ENCODE peak calls at places on chromosome X, in nine cellular contexts. One of them, this sample, is unnamed.

GRCh38 chrX:134660627-134661026 is 2.4 kb upstream of the PLAC1 start:
- DNase-seq in PC-3: no peak
- DNase-seq in hepatocyte: no peak
- DNase-seq in neural progenitor cell: no peak
- DNase-seq in HCT116: no peak
- DNase-seq in SK-N-SH: no peak
- DNase-seq in GM23338: no peak
- DNase-seq in MM.1S: no peak
- DNase-seq in GM23248: peak
- DNase-seq in this sample: no peak

GRCh38 chrX:30888526-30889146 is 418 bp downstream of the TAB3 start:
- DNase-seq in GM23248: peak
- DNase-seq in hepatocyte: peak
- DNase-seq in GM23338: peak
- DNase-seq in MM.1S: no peak
- DNase-seq in SK-N-SH: no peak
- DNase-seq in neural progenitor cell: no peak
- DNase-seq in HCT116: no peak
- DNase-seq in PC-3: no peak
- DNase-seq in this sample: no peak

GRCh38 chrX:6225307-6226052 is 3.2 kb downstream of the NLGN4X start:
- DNase-seq in PC-3: no peak
- DNase-seq in neural progenitor cell: peak
- DNase-seq in MM.1S: no peak
- DNase-seq in GM23248: no peak
- DNase-seq in HCT116: no peak
- DNase-seq in GM23338: peak
- DNase-seq in SK-N-SH: peak
- DNase-seq in hepatocyte: no peak
- DNase-seq in this sample: no peak

GRCh38 chrX:13430136-13430827 is 110.4 kb upstream of the ATXN3L start:
- DNase-seq in HCT116: no peak
- DNase-seq in GM23338: no peak
- DNase-seq in PC-3: no peak
- DNase-seq in hepatocyte: no peak
- DNase-seq in neural progenitor cell: no peak
- DNase-seq in GM23248: peak
- DNase-seq in MM.1S: no peak
- DNase-seq in SK-N-SH: no peak
- DNase-seq in this sample: no peak

GRCh38 chrX:34365482-34365881 is 233.4 kb upstream of the FAM47A start:
- DNase-seq in SK-N-SH: no peak
- DNase-seq in GM23248: peak
- DNase-seq in PC-3: peak
- DNase-seq in neural progenitor cell: peak
- DNase-seq in MM.1S: no peak
- DNase-seq in hepatocyte: peak
- DNase-seq in HCT116: no peak
- DNase-seq in GM23338: peak
- DNase-seq in this sample: no peak

GRCh38 chrX:134186362-134187121 is 50.4 kb upstream of the CCDC160 start:
- DNase-seq in SK-N-SH: no peak
- DNase-seq in MM.1S: peak
- DNase-seq in GM23248: no peak
- DNase-seq in hepatocyte: no peak
- DNase-seq in GM23338: no peak
- DNase-seq in HCT116: no peak
- DNase-seq in PC-3: peak
- DNase-seq in neural progenitor cell: peak
- DNase-seq in this sample: no peak

GRCh38 chrX:152642931-152643525 is 5.3 kb downstream of the GABRQ start:
- DNase-seq in PC-3: no peak
- DNase-seq in MM.1S: no peak
- DNase-seq in GM23248: no peak
- DNase-seq in SK-N-SH: no peak
- DNase-seq in hepatocyte: no peak
- DNase-seq in HCT116: no peak
- DNase-seq in GM23338: no peak
- DNase-seq in neural progenitor cell: no peak
- DNase-seq in this sample: no peak

GRCh38 chrX:104288961-104289360 is 34.2 kb upstream of the ESX1 start:
- DNase-seq in GM23248: peak
- DNase-seq in HCT116: no peak
- DNase-seq in neural progenitor cell: no peak
- DNase-seq in PC-3: no peak
- DNase-seq in hepatocyte: no peak
- DNase-seq in GM23338: no peak
- DNase-seq in MM.1S: no peak
- DNase-seq in SK-N-SH: no peak
- DNase-seq in this sample: no peak

DNA sequence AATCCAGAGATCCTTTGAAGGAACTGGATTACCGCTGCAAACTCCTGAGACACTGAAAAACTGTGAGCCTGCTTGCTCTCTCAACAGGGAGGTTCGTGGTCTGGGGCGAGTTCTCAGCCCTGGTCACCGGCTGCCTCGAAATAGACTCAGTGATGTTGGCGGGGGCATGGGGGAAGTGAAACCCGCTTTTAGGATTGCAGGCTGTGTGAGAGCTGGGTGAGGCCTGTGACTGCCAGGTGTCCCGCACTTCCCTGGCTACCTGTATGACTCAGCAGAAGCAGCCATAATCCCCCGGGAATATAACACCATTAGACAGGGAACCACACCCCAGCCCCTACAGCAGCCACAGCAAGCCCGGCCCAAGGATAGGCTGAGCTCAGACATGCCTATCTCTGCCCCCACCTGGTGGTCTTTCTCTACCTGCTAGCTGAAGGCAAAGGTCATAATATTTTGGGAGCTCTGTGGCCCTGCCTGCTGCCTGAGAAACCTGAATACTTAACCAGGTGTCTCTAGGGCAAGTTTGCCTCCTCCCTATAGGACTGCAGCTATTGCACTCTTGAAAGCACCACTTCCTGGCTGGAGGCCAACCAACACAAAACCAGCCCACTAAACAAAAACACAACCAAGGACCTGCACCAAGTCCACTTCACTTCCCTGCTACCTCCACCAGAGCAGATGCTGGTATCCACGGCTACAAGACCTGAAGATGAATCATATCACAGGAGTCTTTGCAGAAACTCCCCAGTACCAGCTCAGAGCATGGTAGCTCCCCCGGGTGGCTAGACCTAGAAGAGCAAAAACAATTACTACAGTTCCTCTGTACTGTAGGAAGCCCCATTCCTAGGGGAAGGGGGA is 202.0 kb downstream of the RRAGB start:
- DNase-seq in HCT116: no peak
- DNase-seq in hepatocyte: no peak
- DNase-seq in PC-3: peak
- DNase-seq in neural progenitor cell: no peak
- DNase-seq in MM.1S: peak
- DNase-seq in GM23338: peak
- DNase-seq in GM23248: no peak
- DNase-seq in SK-N-SH: no peak
- DNase-seq in this sample: peak
- TF ChIP-seq EZH2phosphoT487 in HCT116: no peak
- TF ChIP-seq EZH2phosphoT487 in hepatocyte: no peak
- TF ChIP-seq EZH2phosphoT487 in PC-3: no peak
- TF ChIP-seq EZH2phosphoT487 in neural progenitor cell: no peak
- TF ChIP-seq EZH2phosphoT487 in MM.1S: no peak
- TF ChIP-seq EZH2phosphoT487 in GM23338: no peak
- TF ChIP-seq EZH2phosphoT487 in GM23248: no peak
- TF ChIP-seq EZH2phosphoT487 in SK-N-SH: no peak
- TF ChIP-seq EZH2phosphoT487 in this sample: no peak

GRCh38 chrX:107000013-107000515 is at the start of gene MORC4:
- DNase-seq in neural progenitor cell: peak
- DNase-seq in SK-N-SH: peak
- DNase-seq in hepatocyte: peak
- DNase-seq in GM23248: peak
- DNase-seq in HCT116: peak
- DNase-seq in PC-3: peak
- DNase-seq in MM.1S: peak
- DNase-seq in GM23338: peak
- DNase-seq in this sample: peak

GRCh38 chrX:106997611-106998010 is 2.4 kb downstream of the MORC4 start:
- DNase-seq in MM.1S: no peak
- DNase-seq in hepatocyte: no peak
- DNase-seq in PC-3: no peak
- DNase-seq in GM23338: no peak
- DNase-seq in HCT116: no peak
- DNase-seq in SK-N-SH: no peak
- DNase-seq in GM23248: no peak
- DNase-seq in neural progenitor cell: no peak
- DNase-seq in this sample: no peak

GRCh38 chrX:106995678-106996077 is 4.3 kb downstream of the MORC4 start:
- DNase-seq in SK-N-SH: no peak
- DNase-seq in GM23338: no peak
- DNase-seq in neural progenitor cell: no peak
- DNase-seq in hepatocyte: no peak
- DNase-seq in MM.1S: no peak
- DNase-seq in GM23248: no peak
- DNase-seq in PC-3: no peak
- DNase-seq in HCT116: no peak
- DNase-seq in this sample: no peak

DNA sequence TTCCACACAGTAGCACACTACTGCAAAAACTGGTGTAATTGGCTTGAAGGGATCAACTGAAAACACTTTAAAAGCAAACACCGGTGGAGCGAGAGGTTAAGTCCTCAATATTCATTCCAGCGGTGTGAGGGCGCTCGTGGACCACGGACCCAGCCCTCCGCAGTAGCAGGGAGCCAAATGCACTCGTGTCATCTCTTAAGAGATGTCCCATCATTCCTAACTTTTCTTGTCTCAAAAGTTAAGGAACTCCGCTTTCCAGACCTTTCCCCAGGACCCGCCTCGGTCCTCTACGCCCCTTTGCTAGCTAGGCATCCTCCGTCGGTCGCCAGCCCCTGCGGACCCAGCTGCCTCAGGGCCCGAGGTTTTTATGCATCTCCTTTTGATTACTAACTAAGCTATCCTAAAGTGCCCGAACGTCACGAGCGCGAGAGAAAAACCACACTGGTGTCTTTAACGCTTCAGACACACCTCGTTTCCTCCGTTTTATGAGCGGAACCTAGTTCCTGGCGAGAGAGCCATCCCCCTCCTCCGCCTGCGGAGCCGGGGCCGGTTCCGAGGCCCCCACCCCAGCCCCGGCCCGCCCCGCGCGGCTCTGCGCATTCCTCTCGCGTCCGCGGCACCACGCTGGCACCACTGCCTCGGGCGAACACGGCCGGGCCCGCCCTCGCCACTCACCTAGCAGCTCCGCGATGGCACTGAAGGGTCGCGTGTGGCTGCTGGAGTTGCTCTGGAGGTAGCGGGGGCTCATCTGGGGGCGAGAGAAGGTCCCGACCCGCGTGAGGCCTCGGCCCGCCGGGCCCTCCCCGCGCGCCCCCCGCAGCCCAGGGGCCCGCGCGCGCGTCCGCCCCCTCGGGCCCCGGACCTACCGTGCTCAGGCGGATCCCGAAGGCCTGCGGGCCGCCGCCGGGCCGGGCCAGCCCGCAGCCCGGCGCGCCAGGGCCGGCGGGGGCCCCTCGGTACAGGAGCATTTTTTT is 723 bp downstream of the MORC4 start:
- DNase-seq in hepatocyte: peak
- DNase-seq in SK-N-SH: peak
- DNase-seq in HCT116: peak
- DNase-seq in PC-3: peak
- DNase-seq in neural progenitor cell: peak
- DNase-seq in GM23338: peak
- DNase-seq in GM23248: peak
- DNase-seq in MM.1S: peak
- DNase-seq in this sample: peak
- H3K4me3 ChIP-seq in hepatocyte: peak
- H3K4me3 ChIP-seq in SK-N-SH: peak
- H3K4me3 ChIP-seq in HCT116: peak
- H3K4me3 ChIP-seq in PC-3: peak
- H3K4me3 ChIP-seq in neural progenitor cell: peak
- H3K4me3 ChIP-seq in GM23338: peak
- H3K4me3 ChIP-seq in GM23248: peak
- H3K4me3 ChIP-seq in MM.1S: peak
- H3K4me3 ChIP-seq in this sample: peak

DNA sequence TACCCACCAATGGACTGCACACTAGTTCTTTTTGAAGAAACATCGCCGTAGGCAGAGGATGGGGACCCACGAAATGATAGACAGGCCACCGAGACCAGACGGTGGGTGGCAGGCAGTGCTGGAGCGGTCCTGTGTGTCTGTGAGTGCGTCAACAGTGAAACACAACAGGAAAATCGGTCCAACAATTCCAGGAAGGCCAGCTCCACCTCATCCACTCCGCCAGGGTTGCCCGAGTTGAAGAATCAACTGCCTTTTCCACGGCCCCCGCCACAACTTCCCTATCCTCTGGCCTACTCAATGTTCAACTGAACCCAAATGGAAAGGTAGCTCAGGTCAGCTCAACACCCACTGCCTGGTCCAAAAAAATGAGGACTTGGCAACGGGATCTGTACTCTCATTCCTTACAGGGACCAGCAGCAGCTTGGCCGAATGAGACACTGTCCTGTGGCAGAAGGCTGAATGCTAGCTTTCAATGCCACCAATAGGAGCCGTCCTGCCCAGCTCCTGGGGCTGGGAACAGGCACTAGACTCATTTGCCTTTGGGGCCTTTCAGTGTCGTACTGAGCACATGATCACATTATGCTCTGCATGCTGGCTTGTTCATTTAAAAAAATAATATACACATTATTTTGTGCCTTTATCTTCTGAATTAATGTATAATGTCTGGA is 43.5 kb downstream of the MID1 start:
- DNase-seq in GM23338: no peak
- DNase-seq in HCT116: no peak
- DNase-seq in MM.1S: no peak
- DNase-seq in GM23248: no peak
- DNase-seq in SK-N-SH: no peak
- DNase-seq in neural progenitor cell: no peak
- DNase-seq in PC-3: no peak
- DNase-seq in hepatocyte: no peak
- DNase-seq in this sample: no peak
- TF ChIP-seq EZH2phosphoT487 in GM23338: no peak
- TF ChIP-seq EZH2phosphoT487 in HCT116: no peak
- TF ChIP-seq EZH2phosphoT487 in MM.1S: no peak
- TF ChIP-seq EZH2phosphoT487 in GM23248: no peak
- TF ChIP-seq EZH2phosphoT487 in SK-N-SH: no peak
- TF ChIP-seq EZH2phosphoT487 in neural progenitor cell: no peak
- TF ChIP-seq EZH2phosphoT487 in PC-3: no peak
- TF ChIP-seq EZH2phosphoT487 in hepatocyte: no peak
- TF ChIP-seq EZH2phosphoT487 in this sample: no peak

DNA sequence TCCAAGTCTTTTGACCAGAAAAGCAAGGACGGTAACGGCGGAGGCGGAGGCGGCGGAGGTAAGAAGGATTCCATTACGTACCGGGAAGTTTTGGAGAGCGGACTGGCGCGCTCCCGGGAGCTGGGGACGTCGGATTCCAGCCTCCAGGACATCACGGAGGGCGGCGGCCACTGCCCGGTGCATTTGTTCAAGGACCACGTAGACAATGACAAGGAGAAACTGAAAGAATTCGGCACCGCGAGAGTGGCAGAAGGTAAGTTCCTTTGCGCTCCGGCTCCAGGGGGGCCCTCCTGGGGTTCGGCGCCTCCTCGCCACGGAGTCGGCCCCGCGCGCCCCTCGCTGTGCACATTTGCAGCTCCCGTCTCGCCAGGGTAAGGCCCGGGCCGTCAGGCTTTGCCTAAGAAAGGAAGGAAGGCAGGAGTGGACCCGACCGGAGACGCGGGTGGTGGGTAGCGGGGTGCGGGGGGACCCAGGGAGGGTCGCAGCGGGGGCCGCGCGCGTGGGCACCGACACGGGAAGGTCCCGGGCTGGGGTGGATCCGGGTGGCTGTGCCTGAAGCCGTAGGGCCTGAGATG is 418 bp downstream of the SHOX start:
- DNase-seq in MM.1S: no peak
- DNase-seq in HCT116: no peak
- DNase-seq in hepatocyte: no peak
- DNase-seq in SK-N-SH: no peak
- DNase-seq in GM23248: no peak
- DNase-seq in neural progenitor cell: peak
- DNase-seq in GM23338: peak
- DNase-seq in PC-3: no peak
- DNase-seq in this sample: no peak
- H3K4me3 ChIP-seq in MM.1S: no peak
- H3K4me3 ChIP-seq in HCT116: no peak
- H3K4me3 ChIP-seq in hepatocyte: no peak
- H3K4me3 ChIP-seq in SK-N-SH: no peak
- H3K4me3 ChIP-seq in GM23248: no peak
- H3K4me3 ChIP-seq in neural progenitor cell: peak
- H3K4me3 ChIP-seq in GM23338: peak
- H3K4me3 ChIP-seq in PC-3: no peak
- H3K4me3 ChIP-seq in this sample: no peak